ENCODE peak calls at places on chromosomes 5 and 9, in six cellular contexts. R, J, G, U, Q and D are unnamed samples.

GRCh38 chr9:88672874-88673695 is 138.1 kb downstream of the NXNL2 start:
- DNase-seq in R (no peak), J (no peak), G (no peak), U (no peak), Q (no peak), D (no peak)

GRCh38 chr9:3475300-3476020 is 50.3 kb downstream of the RFX3 start:
- DNase-seq in R (no peak), J (no peak), G (no peak), U (no peak), Q (no peak), D (no peak)

GRCh38 chr5:14753947-14754346 is 89.4 kb downstream of the OTULIN start:
- DNase-seq in R (no peak), J (no peak), G (no peak), U (no peak), Q (no peak), D (no peak)

GRCh38 chr5:132253008-132253441 is 4.5 kb upstream of the PDLIM4 start:
- DNase-seq in R (no peak), J (peak), G (no peak), U (no peak), Q (peak), D (no peak)

GRCh38 chr5:6235726-6236125 is 142.6 kb downstream of the MED10 start:
- DNase-seq in R (no peak), J (no peak), G (no peak), U (no peak), Q (no peak), D (no peak)

GRCh38 chr5:110865400-110866094 is 126.7 kb downstream of the SLC25A46 start:
- DNase-seq in R (peak), J (no peak), G (peak), U (peak), Q (no peak), D (peak)

GRCh38 chr5:128579111-128579510 is 41.1 kb upstream of the FBN2 start:
- DNase-seq in R (peak), J (no peak), G (peak), U (no peak), Q (no peak), D (no peak)

GRCh38 chr9:20929276-20929675 is 102.2 kb downstream of the HACD4 start:
- DNase-seq in R (no peak), J (no peak), G (no peak), U (no peak), Q (no peak), D (no peak)

GRCh38 chr5:179393078-179393477 is 47.8 kb upstream of the ADAMTS2 start:
- DNase-seq in R (peak), J (no peak), G (peak), U (no peak), Q (no peak), D (no peak)

GRCh38 chr5:43216941-43217340 is 24.9 kb downstream of the NIM1K start:
- DNase-seq in R (no peak), J (no peak), G (no peak), U (no peak), Q (no peak), D (no peak)

GRCh38 chr5:115375922-115376321 is 79.5 kb upstream of the CCDC112 start:
- DNase-seq in R (no peak), J (no peak), G (peak), U (no peak), Q (no peak), D (no peak)

GRCh38 chr9:107175039-107175438 is 108.0 kb upstream of the RAD23B start:
- DNase-seq in R (peak), J (no peak), G (peak), U (no peak), Q (no peak), D (no peak)

GRCh38 chr5:161686149-161686548 is 628 bp downstream of the GABRA6 start:
- DNase-seq in R (no peak), J (no peak), G (no peak), U (no peak), Q (no peak), D (no peak)

GRCh38 chr5:102850503-102850902 is 95.4 kb downstream of the PAM start:
- DNase-seq in R (no peak), J (no peak), G (no peak), U (no peak), Q (no peak), D (no peak)

GRCh38 chr9:131869312-131869711 is 129.4 kb upstream of the RAPGEF1 start:
- DNase-seq in R (no peak), J (no peak), G (no peak), U (no peak), Q (no peak), D (no peak)

GRCh38 chr5:149450199-149450598 is 71.1 kb upstream of the IL17B start:
- DNase-seq in R (peak), J (no peak), G (peak), U (no peak), Q (peak), D (no peak)

GRCh38 chr5:176597417-176598389 is 12.3 kb downstream of the GPRIN1 start:
- DNase-seq in R (no peak), J (no peak), G (no peak), U (no peak), Q (no peak), D (no peak)

GRCh38 chr5:132813599-132814440 is 718 bp downstream of the SOWAHA start:
- DNase-seq in R (no peak), J (no peak), G (no peak), U (peak), Q (peak), D (no peak)

GRCh38 chr5:181234455-181235306 is 9.0 kb downstream of the RACK1 start:
- DNase-seq in R (no peak), J (no peak), G (no peak), U (no peak), Q (no peak), D (no peak)

GRCh38 chr9:88236531-88237453 is 98.5 kb upstream of the SPATA31C2 start:
- DNase-seq in R (peak), J (peak), G (peak), U (no peak), Q (peak), D (no peak)

GRCh38 chr5:154740483-154740882 is 14.7 kb upstream of the LARP1 start:
- DNase-seq in R (peak), J (no peak), G (peak), U (no peak), Q (peak), D (no peak)

GRCh38 chr9:30476826-30477225 is 1907.6 kb upstream of the ACO1 start:
- DNase-seq in R (no peak), J (no peak), G (no peak), U (no peak), Q (no peak), D (no peak)

GRCh38 chr5:154481584-154482381 is 3.8 kb upstream of the HAND1 start:
- DNase-seq in R (no peak), J (no peak), G (no peak), U (no peak), Q (no peak), D (no peak)

GRCh38 chr5:166324372-166324771 is 1967.1 kb upstream of the WWC1 start:
- DNase-seq in R (no peak), J (no peak), G (no peak), U (no peak), Q (no peak), D (no peak)

GRCh38 chr9:135093911-135094584 is 6.6 kb downstream of the OLFM1 start:
- DNase-seq in R (no peak), J (no peak), G (no peak), U (no peak), Q (no peak), D (no peak)

GRCh38 chr5:137836997-137837396 is 30.7 kb upstream of the MYOT start:
- DNase-seq in R (peak), J (no peak), G (peak), U (no peak), Q (no peak), D (no peak)

GRCh38 chr5:141672856-141673813 is 8.9 kb downstream of the ARAP3 start:
- DNase-seq in R (no peak), J (no peak), G (no peak), U (no peak), Q (no peak), D (peak)

GRCh38 chr5:169785731-169786130 is 148.7 kb downstream of the DOCK2 start:
- DNase-seq in R (no peak), J (no peak), G (no peak), U (no peak), Q (no peak), D (no peak)

GRCh38 chr9:126704157-126704941 is 90.6 kb downstream of the LMX1B start:
- DNase-seq in R (peak), J (peak), G (peak), U (peak), Q (peak), D (no peak)

GRCh38 chr5:173781432-173781825 is 106.7 kb upstream of the CPEB4 start:
- DNase-seq in R (no peak), J (no peak), G (peak), U (no peak), Q (no peak), D (no peak)

GRCh38 chr9:122806661-122807060 is 6.7 kb downstream of the OR1K1 start:
- DNase-seq in R (no peak), J (no peak), G (no peak), U (no peak), Q (no peak), D (no peak)

GRCh38 chr5:122704247-122705036 is 70.4 kb upstream of the SNX2 start:
- DNase-seq in R (peak), J (no peak), G (peak), U (no peak), Q (no peak), D (no peak)

GRCh38 chr5:140027807-140028206 is 15.3 kb downstream of the NRG2 start:
- DNase-seq in R (no peak), J (no peak), G (no peak), U (no peak), Q (no peak), D (no peak)

GRCh38 chr9:77806697-77807096 is 158.6 kb upstream of the GNA14 start:
- DNase-seq in R (peak), J (no peak), G (no peak), U (no peak), Q (no peak), D (no peak)

GRCh38 chr9:93465853-93466252 is 12.5 kb upstream of the FAM120AOS start:
- DNase-seq in R (no peak), J (no peak), G (no peak), U (no peak), Q (no peak), D (no peak)

GRCh38 chr9:110810251-110810976 is 141.8 kb downstream of the MUSK start:
- DNase-seq in R (no peak), J (no peak), G (no peak), U (no peak), Q (no peak), D (no peak)

GRCh38 chr9:84667571-84668203 is 1.8 kb upstream of the NTRK2 start:
- DNase-seq in R (peak), J (peak), G (peak), U (peak), Q (no peak), D (peak)
- TF ChIP-seq CTCF in R (peak), J (peak), G (peak), U (peak), Q (peak), D (peak)

GRCh38 chr5:143957455-143957854 is 145.5 kb downstream of the HMHB1 start:
- DNase-seq in R (no peak), J (no peak), G (no peak), U (no peak), Q (no peak), D (no peak)
- TF ChIP-seq CTCF in R (peak), J (no peak), G (peak), U (peak), Q (no peak), D (peak)

DNA sequence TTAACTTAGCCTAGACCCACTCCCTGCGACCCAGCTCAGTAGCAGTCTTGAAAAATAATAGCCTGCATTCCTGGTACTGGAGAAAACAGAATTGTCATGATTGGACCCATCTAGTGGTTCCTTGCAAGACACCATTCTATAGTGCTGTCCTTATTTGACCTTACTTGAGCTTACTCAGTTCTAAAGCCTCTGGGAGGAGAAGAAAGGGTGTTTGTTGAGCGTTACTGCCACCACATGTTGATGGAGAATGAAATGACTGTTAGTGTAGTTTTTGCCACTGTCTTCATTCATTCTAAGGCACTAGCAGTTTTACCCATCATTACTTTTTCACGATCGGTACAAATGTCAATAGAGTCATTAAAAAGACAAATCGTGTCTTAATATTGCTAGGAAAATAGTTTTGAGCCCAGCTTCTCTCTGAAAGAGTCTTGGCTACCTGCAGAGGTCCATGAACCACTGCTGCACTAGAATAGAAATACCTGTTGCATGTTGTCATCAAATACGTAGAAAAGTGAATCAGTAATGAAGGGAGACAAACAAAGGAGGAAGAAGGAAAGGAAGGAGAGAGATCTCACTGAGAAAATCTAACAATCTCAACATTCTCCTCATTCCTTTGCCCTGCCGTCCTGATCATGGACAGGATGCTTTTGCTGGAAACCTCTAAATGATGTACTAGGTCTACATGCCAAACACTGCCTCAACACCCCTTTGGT is 96.0 kb downstream of the LIX1 start:
- DNase-seq in R (peak), J (no peak), G (peak), U (no peak), Q (no peak), D (no peak)
- TF ChIP-seq CTCF in R (no peak), J (no peak), G (no peak), U (no peak), Q (no peak), D (no peak)

DNA sequence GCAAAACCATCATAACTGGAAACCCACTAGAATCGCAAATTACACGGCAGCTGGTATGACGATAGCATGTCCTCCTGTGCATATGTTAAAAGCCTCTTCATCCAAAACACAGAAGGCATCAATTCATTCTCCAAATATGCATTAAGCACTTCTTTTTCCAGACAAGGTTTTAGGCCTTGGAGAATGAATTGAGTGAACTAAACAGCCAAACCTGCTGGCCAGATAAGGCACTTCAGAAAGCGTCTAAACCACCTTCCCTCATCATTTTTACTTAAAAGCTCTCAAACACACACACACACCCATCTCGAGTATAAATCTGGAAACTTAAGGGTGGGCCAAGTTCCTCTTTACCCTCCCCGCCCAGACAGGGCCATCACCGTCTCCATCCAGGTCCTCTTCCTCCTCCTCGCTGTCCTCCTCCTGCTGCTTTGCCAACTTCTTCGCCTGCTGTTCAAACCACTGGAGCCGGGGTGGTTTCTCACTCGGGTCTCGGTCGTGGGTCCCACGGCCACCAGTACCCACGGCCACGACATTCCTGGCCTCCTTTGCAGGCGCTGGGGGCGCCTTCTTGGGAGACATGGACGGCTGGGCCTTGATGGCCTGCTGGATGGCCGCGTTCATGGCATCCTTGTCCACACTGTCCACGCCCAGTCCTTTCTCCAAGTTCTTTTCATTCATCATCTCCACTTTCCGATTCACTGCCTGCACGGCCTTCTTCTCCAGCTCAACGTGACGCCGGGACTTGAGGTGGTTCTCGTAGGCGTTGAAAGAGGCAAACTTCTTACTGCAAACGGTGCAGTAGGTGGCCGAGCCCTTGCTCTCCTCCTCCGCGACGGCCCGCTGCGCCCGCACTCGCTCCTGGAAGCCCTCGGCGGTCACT is 696 bp downstream of the ZNF622 start:
- DNase-seq in R (peak), J (no peak), G (no peak), U (no peak), Q (no peak), D (no peak)
- TF ChIP-seq CTCF in R (peak), J (no peak), G (peak), U (no peak), Q (no peak), D (no peak)

GRCh38 chr9:13215791-13216554 is 63.5 kb downstream of the MPDZ start:
- DNase-seq in R (no peak), J (no peak), G (no peak), U (no peak), Q (no peak), D (no peak)

GRCh38 chr9:13213998-13214397 is 65.5 kb downstream of the MPDZ start:
- DNase-seq in R (no peak), J (no peak), G (no peak), U (no peak), Q (no peak), D (no peak)

GRCh38 chr9:13209498-13209897 is 70.0 kb downstream of the MPDZ start:
- DNase-seq in R (no peak), J (no peak), G (peak), U (no peak), Q (no peak), D (no peak)

GRCh38 chr9:13213337-13213736 is 66.2 kb downstream of the MPDZ start:
- DNase-seq in R (peak), J (no peak), G (peak), U (no peak), Q (no peak), D (no peak)
- TF ChIP-seq CTCF in R (peak), J (no peak), G (peak), U (peak), Q (peak), D (peak)